ENCODE peak calls at places on chromosomes 7 and 10, in four cellular contexts. F, O, I and R are unnamed samples.

GRCh38 chr10:112915590-112916572 is 34.2 kb upstream of the TCF7L2 start:
- DNase-seq in F (peak; percentile 75), O (no peak), I (peak; percentile 65), R (peak; percentile 81)

GRCh38 chr7:20594023-20594422 is 21.4 kb upstream of the ABCB5 start:
- DNase-seq in F (no peak), O (no peak), I (no peak), R (no peak)

GRCh38 chr10:9294132-9294663 is 1239.7 kb downstream of the GATA3 start:
- DNase-seq in F (no peak), O (no peak), I (no peak), R (no peak)

GRCh38 chr7:137943132-137943551 is 58.7 kb downstream of the CREB3L2 start:
- DNase-seq in F (no peak), O (no peak), I (no peak), R (peak; percentile 58)

GRCh38 chr7:55435466-55435865 is 70.3 kb downstream of the LANCL2 start:
- DNase-seq in F (no peak), O (no peak), I (no peak), R (no peak)

GRCh38 chr10:126090911-126091728 is 194.8 kb downstream of the FANK1 start:
- DNase-seq in F (peak; percentile 93), O (no peak), I (peak; percentile 4), R (no peak)

GRCh38 chr10:79385804-79386531 is 38.7 kb downstream of the PPIF start:
- DNase-seq in F (no peak), O (peak; percentile 66), I (no peak), R (no peak)

GRCh38 chr10:44460499-44460898 is 75.6 kb upstream of the CXCL12 start:
- DNase-seq in F (no peak), O (no peak), I (no peak), R (no peak)

GRCh38 chr7:34845666-34846361 is 187.8 kb downstream of the NPSR1 start:
- DNase-seq in F (peak; percentile 71), O (no peak), I (peak; percentile 50), R (no peak)

GRCh38 chr7:116628971-116629586 is 42.9 kb upstream of the MET start:
- DNase-seq in F (peak; percentile 60), O (no peak), I (peak; percentile 15), R (peak; percentile 37)

GRCh38 chr10:95837783-95838182 is 70.0 kb upstream of the CC2D2B start:
- DNase-seq in F (no peak), O (no peak), I (no peak), R (no peak)

GRCh38 chr7:66627876-66628360 is 763 bp upstream of the KCTD7 start:
- DNase-seq in F (no peak), O (no peak), I (no peak), R (no peak)